ENCODE peak calls at places on chromosomes 16 and 17, in nine cellular contexts. One of them, this sample, is unnamed.

GRCh38 chr16:17359778-17360177 is 111.0 kb downstream of the XYLT1 start:
- DNase-seq in effector CD4-positive, alpha-beta T cell: no peak
- DNase-seq in substantia nigra: no peak
- DNase-seq in endothelial cell: no peak
- DNase-seq in NCI-H1436: no peak
- DNase-seq in A549: no peak
- DNase-seq in stimulated activated naive CD8-positive, alpha-beta T cell treated with anti-CD3 and anti-CD28 coated beads, Interleukin-15, Interleukin-2, amounts not matched to agents 100 U/mL and 50 U/mL, for 24 hours: peak
- DNase-seq in activated naive CD4-positive, alpha-beta T cell treated with anti-CD3 and anti-CD28 coated beads, Interleukin-2, amount 50 U/mL, for 16 hours: peak
- DNase-seq in activated T-cell treated with anti-CD3 and anti-CD28 coated beads, Interleukin-2, amount 50 U/mL, for 48 hours: peak
- DNase-seq in this sample: no peak

GRCh38 chr17:7842950-7843535 is 9.0 kb downstream of the KDM6B start:
- DNase-seq in A549: peak
- DNase-seq in stimulated activated naive CD8-positive, alpha-beta T cell treated with anti-CD3 and anti-CD28 coated beads, Interleukin-15, Interleukin-2, amounts not matched to agents 100 U/mL and 50 U/mL, for 24 hours: peak
- DNase-seq in NCI-H1436: no peak
- DNase-seq in effector CD4-positive, alpha-beta T cell: peak
- DNase-seq in activated naive CD4-positive, alpha-beta T cell treated with anti-CD3 and anti-CD28 coated beads, Interleukin-2, amount 50 U/mL, for 16 hours: peak
- DNase-seq in endothelial cell: peak
- DNase-seq in substantia nigra: peak
- DNase-seq in activated T-cell treated with anti-CD3 and anti-CD28 coated beads, Interleukin-2, amount 50 U/mL, for 48 hours: peak
- DNase-seq in this sample: no peak

GRCh38 chr16:11256657-11257130 is 690 bp upstream of the SOCS1 start:
- DNase-seq in activated T-cell treated with anti-CD3 and anti-CD28 coated beads, Interleukin-2, amount 50 U/mL, for 48 hours: peak
- DNase-seq in A549: peak
- DNase-seq in endothelial cell: peak
- DNase-seq in substantia nigra: no peak
- DNase-seq in NCI-H1436: peak
- DNase-seq in activated naive CD4-positive, alpha-beta T cell treated with anti-CD3 and anti-CD28 coated beads, Interleukin-2, amount 50 U/mL, for 16 hours: no peak
- DNase-seq in effector CD4-positive, alpha-beta T cell: no peak
- DNase-seq in stimulated activated naive CD8-positive, alpha-beta T cell treated with anti-CD3 and anti-CD28 coated beads, Interleukin-15, Interleukin-2, amounts not matched to agents 100 U/mL and 50 U/mL, for 24 hours: peak
- DNase-seq in this sample: peak

GRCh38 chr17:76383645-76384221 is 676 bp upstream of the SPHK1 start:
- DNase-seq in activated T-cell treated with anti-CD3 and anti-CD28 coated beads, Interleukin-2, amount 50 U/mL, for 48 hours: peak
- DNase-seq in NCI-H1436: no peak
- DNase-seq in endothelial cell: peak
- DNase-seq in activated naive CD4-positive, alpha-beta T cell treated with anti-CD3 and anti-CD28 coated beads, Interleukin-2, amount 50 U/mL, for 16 hours: peak
- DNase-seq in effector CD4-positive, alpha-beta T cell: peak
- DNase-seq in substantia nigra: no peak
- DNase-seq in A549: peak
- DNase-seq in stimulated activated naive CD8-positive, alpha-beta T cell treated with anti-CD3 and anti-CD28 coated beads, Interleukin-15, Interleukin-2, amounts not matched to agents 100 U/mL and 50 U/mL, for 24 hours: peak
- DNase-seq in this sample: peak

GRCh38 chr17:36937961-36938565 is 788 bp downstream of the LHX1 start:
- DNase-seq in activated naive CD4-positive, alpha-beta T cell treated with anti-CD3 and anti-CD28 coated beads, Interleukin-2, amount 50 U/mL, for 16 hours: peak
- DNase-seq in stimulated activated naive CD8-positive, alpha-beta T cell treated with anti-CD3 and anti-CD28 coated beads, Interleukin-15, Interleukin-2, amounts not matched to agents 100 U/mL and 50 U/mL, for 24 hours: no peak
- DNase-seq in activated T-cell treated with anti-CD3 and anti-CD28 coated beads, Interleukin-2, amount 50 U/mL, for 48 hours: peak
- DNase-seq in endothelial cell: no peak
- DNase-seq in effector CD4-positive, alpha-beta T cell: no peak
- DNase-seq in substantia nigra: no peak
- DNase-seq in NCI-H1436: no peak
- DNase-seq in A549: no peak
- DNase-seq in this sample: no peak

GRCh38 chr16:87882436-87883019 is 13.2 kb upstream of the SLC7A5 start:
- DNase-seq in A549: no peak
- DNase-seq in activated T-cell treated with anti-CD3 and anti-CD28 coated beads, Interleukin-2, amount 50 U/mL, for 48 hours: no peak
- DNase-seq in stimulated activated naive CD8-positive, alpha-beta T cell treated with anti-CD3 and anti-CD28 coated beads, Interleukin-15, Interleukin-2, amounts not matched to agents 100 U/mL and 50 U/mL, for 24 hours: no peak
- DNase-seq in activated naive CD4-positive, alpha-beta T cell treated with anti-CD3 and anti-CD28 coated beads, Interleukin-2, amount 50 U/mL, for 16 hours: no peak
- DNase-seq in NCI-H1436: no peak
- DNase-seq in effector CD4-positive, alpha-beta T cell: no peak
- DNase-seq in substantia nigra: no peak
- DNase-seq in endothelial cell: no peak
- DNase-seq in this sample: no peak

GRCh38 chr17:5971969-5972368 is 98.2 kb upstream of the WSCD1 start:
- DNase-seq in activated T-cell treated with anti-CD3 and anti-CD28 coated beads, Interleukin-2, amount 50 U/mL, for 48 hours: no peak
- DNase-seq in effector CD4-positive, alpha-beta T cell: no peak
- DNase-seq in endothelial cell: no peak
- DNase-seq in NCI-H1436: no peak
- DNase-seq in stimulated activated naive CD8-positive, alpha-beta T cell treated with anti-CD3 and anti-CD28 coated beads, Interleukin-15, Interleukin-2, amounts not matched to agents 100 U/mL and 50 U/mL, for 24 hours: no peak
- DNase-seq in substantia nigra: no peak
- DNase-seq in activated naive CD4-positive, alpha-beta T cell treated with anti-CD3 and anti-CD28 coated beads, Interleukin-2, amount 50 U/mL, for 16 hours: no peak
- DNase-seq in A549: no peak
- DNase-seq in this sample: no peak

GRCh38 chr17:81081619-81082176 is 46.7 kb downstream of the BAIAP2 start:
- DNase-seq in NCI-H1436: no peak
- DNase-seq in effector CD4-positive, alpha-beta T cell: no peak
- DNase-seq in endothelial cell: no peak
- DNase-seq in stimulated activated naive CD8-positive, alpha-beta T cell treated with anti-CD3 and anti-CD28 coated beads, Interleukin-15, Interleukin-2, amounts not matched to agents 100 U/mL and 50 U/mL, for 24 hours: no peak
- DNase-seq in activated T-cell treated with anti-CD3 and anti-CD28 coated beads, Interleukin-2, amount 50 U/mL, for 48 hours: no peak
- DNase-seq in substantia nigra: no peak
- DNase-seq in activated naive CD4-positive, alpha-beta T cell treated with anti-CD3 and anti-CD28 coated beads, Interleukin-2, amount 50 U/mL, for 16 hours: no peak
- DNase-seq in A549: no peak
- DNase-seq in this sample: no peak

GRCh38 chr17:20156196-20157077 is 147.3 kb downstream of the SPECC1 start:
- DNase-seq in stimulated activated naive CD8-positive, alpha-beta T cell treated with anti-CD3 and anti-CD28 coated beads, Interleukin-15, Interleukin-2, amounts not matched to agents 100 U/mL and 50 U/mL, for 24 hours: peak
- DNase-seq in substantia nigra: peak
- DNase-seq in A549: peak
- DNase-seq in activated naive CD4-positive, alpha-beta T cell treated with anti-CD3 and anti-CD28 coated beads, Interleukin-2, amount 50 U/mL, for 16 hours: peak
- DNase-seq in effector CD4-positive, alpha-beta T cell: no peak
- DNase-seq in NCI-H1436: peak
- DNase-seq in activated T-cell treated with anti-CD3 and anti-CD28 coated beads, Interleukin-2, amount 50 U/mL, for 48 hours: no peak
- DNase-seq in endothelial cell: peak
- DNase-seq in this sample: peak

GRCh38 chr16:68265078-68265925 is 976 bp downstream of the SLC7A6 start:
- DNase-seq in endothelial cell: no peak
- DNase-seq in activated naive CD4-positive, alpha-beta T cell treated with anti-CD3 and anti-CD28 coated beads, Interleukin-2, amount 50 U/mL, for 16 hours: peak
- DNase-seq in A549: peak
- DNase-seq in NCI-H1436: no peak
- DNase-seq in stimulated activated naive CD8-positive, alpha-beta T cell treated with anti-CD3 and anti-CD28 coated beads, Interleukin-15, Interleukin-2, amounts not matched to agents 100 U/mL and 50 U/mL, for 24 hours: peak
- DNase-seq in substantia nigra: no peak
- DNase-seq in activated T-cell treated with anti-CD3 and anti-CD28 coated beads, Interleukin-2, amount 50 U/mL, for 48 hours: peak
- DNase-seq in effector CD4-positive, alpha-beta T cell: peak
- DNase-seq in this sample: peak

GRCh38 chr16:24018485-24018884 is 182.7 kb downstream of the PRKCB start:
- DNase-seq in NCI-H1436: peak
- DNase-seq in stimulated activated naive CD8-positive, alpha-beta T cell treated with anti-CD3 and anti-CD28 coated beads, Interleukin-15, Interleukin-2, amounts not matched to agents 100 U/mL and 50 U/mL, for 24 hours: no peak
- DNase-seq in effector CD4-positive, alpha-beta T cell: no peak
- DNase-seq in endothelial cell: no peak
- DNase-seq in substantia nigra: no peak
- DNase-seq in activated T-cell treated with anti-CD3 and anti-CD28 coated beads, Interleukin-2, amount 50 U/mL, for 48 hours: no peak
- DNase-seq in A549: no peak
- DNase-seq in activated naive CD4-positive, alpha-beta T cell treated with anti-CD3 and anti-CD28 coated beads, Interleukin-2, amount 50 U/mL, for 16 hours: no peak
- DNase-seq in this sample: no peak

GRCh38 chr17:27264068-27264812 is 29.7 kb upstream of the WSB1 start:
- DNase-seq in endothelial cell: no peak
- DNase-seq in activated naive CD4-positive, alpha-beta T cell treated with anti-CD3 and anti-CD28 coated beads, Interleukin-2, amount 50 U/mL, for 16 hours: no peak
- DNase-seq in effector CD4-positive, alpha-beta T cell: no peak
- DNase-seq in A549: no peak
- DNase-seq in substantia nigra: no peak
- DNase-seq in stimulated activated naive CD8-positive, alpha-beta T cell treated with anti-CD3 and anti-CD28 coated beads, Interleukin-15, Interleukin-2, amounts not matched to agents 100 U/mL and 50 U/mL, for 24 hours: no peak
- DNase-seq in NCI-H1436: no peak
- DNase-seq in activated T-cell treated with anti-CD3 and anti-CD28 coated beads, Interleukin-2, amount 50 U/mL, for 48 hours: no peak
- DNase-seq in this sample: no peak

GRCh38 chr16:29996773-29997250 is 771 bp downstream of the INO80E start:
- DNase-seq in endothelial cell: no peak
- DNase-seq in A549: no peak
- DNase-seq in effector CD4-positive, alpha-beta T cell: no peak
- DNase-seq in activated T-cell treated with anti-CD3 and anti-CD28 coated beads, Interleukin-2, amount 50 U/mL, for 48 hours: no peak
- DNase-seq in NCI-H1436: no peak
- DNase-seq in stimulated activated naive CD8-positive, alpha-beta T cell treated with anti-CD3 and anti-CD28 coated beads, Interleukin-15, Interleukin-2, amounts not matched to agents 100 U/mL and 50 U/mL, for 24 hours: no peak
- DNase-seq in activated naive CD4-positive, alpha-beta T cell treated with anti-CD3 and anti-CD28 coated beads, Interleukin-2, amount 50 U/mL, for 16 hours: no peak
- DNase-seq in substantia nigra: no peak
- DNase-seq in this sample: no peak

GRCh38 chr17:45138911-45139532 is 3.5 kb downstream of the ACBD4 start:
- DNase-seq in activated T-cell treated with anti-CD3 and anti-CD28 coated beads, Interleukin-2, amount 50 U/mL, for 48 hours: no peak
- DNase-seq in stimulated activated naive CD8-positive, alpha-beta T cell treated with anti-CD3 and anti-CD28 coated beads, Interleukin-15, Interleukin-2, amounts not matched to agents 100 U/mL and 50 U/mL, for 24 hours: no peak
- DNase-seq in NCI-H1436: no peak
- DNase-seq in endothelial cell: no peak
- DNase-seq in activated naive CD4-positive, alpha-beta T cell treated with anti-CD3 and anti-CD28 coated beads, Interleukin-2, amount 50 U/mL, for 16 hours: no peak
- DNase-seq in A549: no peak
- DNase-seq in effector CD4-positive, alpha-beta T cell: no peak
- DNase-seq in substantia nigra: no peak
- DNase-seq in this sample: no peak

GRCh38 chr17:81160306-81160705 is 5.0 kb upstream of the PVALEF start:
- DNase-seq in substantia nigra: peak
- DNase-seq in NCI-H1436: no peak
- DNase-seq in effector CD4-positive, alpha-beta T cell: no peak
- DNase-seq in stimulated activated naive CD8-positive, alpha-beta T cell treated with anti-CD3 and anti-CD28 coated beads, Interleukin-15, Interleukin-2, amounts not matched to agents 100 U/mL and 50 U/mL, for 24 hours: no peak
- DNase-seq in activated T-cell treated with anti-CD3 and anti-CD28 coated beads, Interleukin-2, amount 50 U/mL, for 48 hours: no peak
- DNase-seq in activated naive CD4-positive, alpha-beta T cell treated with anti-CD3 and anti-CD28 coated beads, Interleukin-2, amount 50 U/mL, for 16 hours: peak
- DNase-seq in A549: no peak
- DNase-seq in endothelial cell: peak
- DNase-seq in this sample: no peak

GRCh38 chr17:50636804-50637195 is 2.1 kb downstream of the ABCC3 start:
- DNase-seq in stimulated activated naive CD8-positive, alpha-beta T cell treated with anti-CD3 and anti-CD28 coated beads, Interleukin-15, Interleukin-2, amounts not matched to agents 100 U/mL and 50 U/mL, for 24 hours: no peak
- DNase-seq in endothelial cell: no peak
- DNase-seq in NCI-H1436: no peak
- DNase-seq in substantia nigra: no peak
- DNase-seq in activated naive CD4-positive, alpha-beta T cell treated with anti-CD3 and anti-CD28 coated beads, Interleukin-2, amount 50 U/mL, for 16 hours: no peak
- DNase-seq in activated T-cell treated with anti-CD3 and anti-CD28 coated beads, Interleukin-2, amount 50 U/mL, for 48 hours: no peak
- DNase-seq in A549: no peak
- DNase-seq in effector CD4-positive, alpha-beta T cell: no peak
- DNase-seq in this sample: no peak

GRCh38 chr17:81115749-81116464 is 49.4 kb upstream of the PVALEF start:
- DNase-seq in stimulated activated naive CD8-positive, alpha-beta T cell treated with anti-CD3 and anti-CD28 coated beads, Interleukin-15, Interleukin-2, amounts not matched to agents 100 U/mL and 50 U/mL, for 24 hours: no peak
- DNase-seq in A549: no peak
- DNase-seq in endothelial cell: no peak
- DNase-seq in substantia nigra: no peak
- DNase-seq in NCI-H1436: no peak
- DNase-seq in effector CD4-positive, alpha-beta T cell: no peak
- DNase-seq in activated naive CD4-positive, alpha-beta T cell treated with anti-CD3 and anti-CD28 coated beads, Interleukin-2, amount 50 U/mL, for 16 hours: no peak
- DNase-seq in activated T-cell treated with anti-CD3 and anti-CD28 coated beads, Interleukin-2, amount 50 U/mL, for 48 hours: no peak
- DNase-seq in this sample: no peak

GRCh38 chr17:30819941-30820705 is 4.4 kb downstream of the CRLF3 start:
- DNase-seq in A549: no peak
- DNase-seq in endothelial cell: no peak
- DNase-seq in effector CD4-positive, alpha-beta T cell: no peak
- DNase-seq in substantia nigra: no peak
- DNase-seq in activated T-cell treated with anti-CD3 and anti-CD28 coated beads, Interleukin-2, amount 50 U/mL, for 48 hours: peak
- DNase-seq in NCI-H1436: no peak
- DNase-seq in stimulated activated naive CD8-positive, alpha-beta T cell treated with anti-CD3 and anti-CD28 coated beads, Interleukin-15, Interleukin-2, amounts not matched to agents 100 U/mL and 50 U/mL, for 24 hours: peak
- DNase-seq in activated naive CD4-positive, alpha-beta T cell treated with anti-CD3 and anti-CD28 coated beads, Interleukin-2, amount 50 U/mL, for 16 hours: no peak
- DNase-seq in this sample: no peak

GRCh38 chr17:74569392-74570003 is 2.2 kb upstream of the CD300H start:
- DNase-seq in A549: peak
- DNase-seq in substantia nigra: no peak
- DNase-seq in activated naive CD4-positive, alpha-beta T cell treated with anti-CD3 and anti-CD28 coated beads, Interleukin-2, amount 50 U/mL, for 16 hours: no peak
- DNase-seq in stimulated activated naive CD8-positive, alpha-beta T cell treated with anti-CD3 and anti-CD28 coated beads, Interleukin-15, Interleukin-2, amounts not matched to agents 100 U/mL and 50 U/mL, for 24 hours: peak
- DNase-seq in NCI-H1436: no peak
- DNase-seq in activated T-cell treated with anti-CD3 and anti-CD28 coated beads, Interleukin-2, amount 50 U/mL, for 48 hours: peak
- DNase-seq in effector CD4-positive, alpha-beta T cell: no peak
- DNase-seq in endothelial cell: no peak
- DNase-seq in this sample: peak

GRCh38 chr17:31533546-31534155 is 142.2 kb downstream of the RAB11FIP4 start:
- DNase-seq in effector CD4-positive, alpha-beta T cell: no peak
- DNase-seq in A549: peak
- DNase-seq in endothelial cell: peak
- DNase-seq in substantia nigra: no peak
- DNase-seq in NCI-H1436: peak
- DNase-seq in activated naive CD4-positive, alpha-beta T cell treated with anti-CD3 and anti-CD28 coated beads, Interleukin-2, amount 50 U/mL, for 16 hours: peak
- DNase-seq in stimulated activated naive CD8-positive, alpha-beta T cell treated with anti-CD3 and anti-CD28 coated beads, Interleukin-15, Interleukin-2, amounts not matched to agents 100 U/mL and 50 U/mL, for 24 hours: peak
- DNase-seq in activated T-cell treated with anti-CD3 and anti-CD28 coated beads, Interleukin-2, amount 50 U/mL, for 48 hours: peak
- DNase-seq in this sample: peak

GRCh38 chr16:68564367-68564985 is 25.4 kb downstream of the ZFP90 start:
- DNase-seq in activated naive CD4-positive, alpha-beta T cell treated with anti-CD3 and anti-CD28 coated beads, Interleukin-2, amount 50 U/mL, for 16 hours: no peak
- DNase-seq in activated T-cell treated with anti-CD3 and anti-CD28 coated beads, Interleukin-2, amount 50 U/mL, for 48 hours: no peak
- DNase-seq in effector CD4-positive, alpha-beta T cell: no peak
- DNase-seq in endothelial cell: no peak
- DNase-seq in NCI-H1436: no peak
- DNase-seq in stimulated activated naive CD8-positive, alpha-beta T cell treated with anti-CD3 and anti-CD28 coated beads, Interleukin-15, Interleukin-2, amounts not matched to agents 100 U/mL and 50 U/mL, for 24 hours: no peak
- DNase-seq in substantia nigra: no peak
- DNase-seq in A549: no peak
- DNase-seq in this sample: no peak

GRCh38 chr16:67034478-67034877 is 5.5 kb downstream of the CBFB start:
- DNase-seq in NCI-H1436: no peak
- DNase-seq in effector CD4-positive, alpha-beta T cell: no peak
- DNase-seq in endothelial cell: no peak
- DNase-seq in A549: no peak
- DNase-seq in activated T-cell treated with anti-CD3 and anti-CD28 coated beads, Interleukin-2, amount 50 U/mL, for 48 hours: no peak
- DNase-seq in stimulated activated naive CD8-positive, alpha-beta T cell treated with anti-CD3 and anti-CD28 coated beads, Interleukin-15, Interleukin-2, amounts not matched to agents 100 U/mL and 50 U/mL, for 24 hours: no peak
- DNase-seq in activated naive CD4-positive, alpha-beta T cell treated with anti-CD3 and anti-CD28 coated beads, Interleukin-2, amount 50 U/mL, for 16 hours: no peak
- DNase-seq in substantia nigra: no peak
- DNase-seq in this sample: no peak

GRCh38 chr17:16100737-16101400 is 101.2 kb downstream of the TTC19 start:
- DNase-seq in NCI-H1436: no peak
- DNase-seq in effector CD4-positive, alpha-beta T cell: no peak
- DNase-seq in stimulated activated naive CD8-positive, alpha-beta T cell treated with anti-CD3 and anti-CD28 coated beads, Interleukin-15, Interleukin-2, amounts not matched to agents 100 U/mL and 50 U/mL, for 24 hours: no peak
- DNase-seq in substantia nigra: no peak
- DNase-seq in A549: no peak
- DNase-seq in activated naive CD4-positive, alpha-beta T cell treated with anti-CD3 and anti-CD28 coated beads, Interleukin-2, amount 50 U/mL, for 16 hours: no peak
- DNase-seq in activated T-cell treated with anti-CD3 and anti-CD28 coated beads, Interleukin-2, amount 50 U/mL, for 48 hours: no peak
- DNase-seq in endothelial cell: no peak
- DNase-seq in this sample: no peak

GRCh38 chr16:23129686-23130085 is 19.6 kb downstream of the USP31 start:
- DNase-seq in NCI-H1436: no peak
- DNase-seq in A549: no peak
- DNase-seq in activated naive CD4-positive, alpha-beta T cell treated with anti-CD3 and anti-CD28 coated beads, Interleukin-2, amount 50 U/mL, for 16 hours: no peak
- DNase-seq in substantia nigra: no peak
- DNase-seq in effector CD4-positive, alpha-beta T cell: no peak
- DNase-seq in stimulated activated naive CD8-positive, alpha-beta T cell treated with anti-CD3 and anti-CD28 coated beads, Interleukin-15, Interleukin-2, amounts not matched to agents 100 U/mL and 50 U/mL, for 24 hours: no peak
- DNase-seq in activated T-cell treated with anti-CD3 and anti-CD28 coated beads, Interleukin-2, amount 50 U/mL, for 48 hours: no peak
- DNase-seq in endothelial cell: no peak
- DNase-seq in this sample: no peak

GRCh38 chr17:10807704-10808128 is 3.8 kb upstream of the TMEM238L start:
- DNase-seq in effector CD4-positive, alpha-beta T cell: no peak
- DNase-seq in NCI-H1436: no peak
- DNase-seq in activated naive CD4-positive, alpha-beta T cell treated with anti-CD3 and anti-CD28 coated beads, Interleukin-2, amount 50 U/mL, for 16 hours: no peak
- DNase-seq in A549: no peak
- DNase-seq in activated T-cell treated with anti-CD3 and anti-CD28 coated beads, Interleukin-2, amount 50 U/mL, for 48 hours: no peak
- DNase-seq in substantia nigra: no peak
- DNase-seq in endothelial cell: no peak
- DNase-seq in stimulated activated naive CD8-positive, alpha-beta T cell treated with anti-CD3 and anti-CD28 coated beads, Interleukin-15, Interleukin-2, amounts not matched to agents 100 U/mL and 50 U/mL, for 24 hours: no peak
- DNase-seq in this sample: no peak

GRCh38 chr17:73863761-73864535 is 219.7 kb upstream of the SDK2 start:
- DNase-seq in NCI-H1436: no peak
- DNase-seq in A549: no peak
- DNase-seq in effector CD4-positive, alpha-beta T cell: no peak
- DNase-seq in activated naive CD4-positive, alpha-beta T cell treated with anti-CD3 and anti-CD28 coated beads, Interleukin-2, amount 50 U/mL, for 16 hours: no peak
- DNase-seq in activated T-cell treated with anti-CD3 and anti-CD28 coated beads, Interleukin-2, amount 50 U/mL, for 48 hours: no peak
- DNase-seq in stimulated activated naive CD8-positive, alpha-beta T cell treated with anti-CD3 and anti-CD28 coated beads, Interleukin-15, Interleukin-2, amounts not matched to agents 100 U/mL and 50 U/mL, for 24 hours: no peak
- DNase-seq in endothelial cell: no peak
- DNase-seq in substantia nigra: no peak
- DNase-seq in this sample: no peak

GRCh38 chr17:81165246-81166032 is at the start of gene PVALEF:
- DNase-seq in A549: peak
- DNase-seq in activated T-cell treated with anti-CD3 and anti-CD28 coated beads, Interleukin-2, amount 50 U/mL, for 48 hours: no peak
- DNase-seq in substantia nigra: no peak
- DNase-seq in endothelial cell: peak
- DNase-seq in stimulated activated naive CD8-positive, alpha-beta T cell treated with anti-CD3 and anti-CD28 coated beads, Interleukin-15, Interleukin-2, amounts not matched to agents 100 U/mL and 50 U/mL, for 24 hours: no peak
- DNase-seq in activated naive CD4-positive, alpha-beta T cell treated with anti-CD3 and anti-CD28 coated beads, Interleukin-2, amount 50 U/mL, for 16 hours: peak
- DNase-seq in NCI-H1436: no peak
- DNase-seq in effector CD4-positive, alpha-beta T cell: no peak
- DNase-seq in this sample: peak

GRCh38 chr17:79793924-79794304 is 3.0 kb downstream of the CBX8 start:
- DNase-seq in endothelial cell: no peak
- DNase-seq in activated naive CD4-positive, alpha-beta T cell treated with anti-CD3 and anti-CD28 coated beads, Interleukin-2, amount 50 U/mL, for 16 hours: no peak
- DNase-seq in effector CD4-positive, alpha-beta T cell: no peak
- DNase-seq in NCI-H1436: no peak
- DNase-seq in stimulated activated naive CD8-positive, alpha-beta T cell treated with anti-CD3 and anti-CD28 coated beads, Interleukin-15, Interleukin-2, amounts not matched to agents 100 U/mL and 50 U/mL, for 24 hours: no peak
- DNase-seq in activated T-cell treated with anti-CD3 and anti-CD28 coated beads, Interleukin-2, amount 50 U/mL, for 48 hours: no peak
- DNase-seq in substantia nigra: no peak
- DNase-seq in A549: peak
- DNase-seq in this sample: peak

This sample was measured in hepatocyte.